ENCODE peak calls at places on chromosomes 13 and 19, in five cellular contexts. S is left ventricle myocardium inferior, A is stomach, K is fibroblast of lung, J is B cell. U is an unnamed sample.

GRCh38 chr19:50703915-50704548 is 15.6 kb downstream of the SHANK1 start:
- DNase-seq in K (no peak), A (no peak), J (no peak), S (no peak), U (no peak)

GRCh38 chr13:48977973-48978372 is 2.3 kb downstream of the FNDC3A start:
- DNase-seq in K (no peak), J (no peak), S (no peak), A (no peak), U (no peak)

GRCh38 chr19:10419200-10419645 is 1.1 kb upstream of the PDE4A start:
- DNase-seq in J (no peak), S (no peak), K (no peak), A (no peak), U (no peak)

GRCh38 chr19:41306394-41306793 is 3.6 kb upstream of the CCDC97 start:
- DNase-seq in A (no peak), J (no peak), S (no peak), K (no peak), U (no peak)

GRCh38 chr19:2555422-2556220 is 79.7 kb downstream of the GADD45B start:
- DNase-seq in J (no peak), S (peak), A (no peak), K (no peak), U (no peak)

GRCh38 chr13:27921421-27921960 is 1.7 kb downstream of the PDX1 start:
- DNase-seq in A (no peak), J (no peak), K (no peak), S (no peak), U (no peak)

GRCh38 chr13:80361883-80362327 is 21.0 kb upstream of the SPRY2 start:
- DNase-seq in A (no peak), K (no peak), J (no peak), S (no peak), U (no peak)

GRCh38 chr13:50410921-50411712 is 395.9 kb downstream of the KCNRG start:
- DNase-seq in K (peak), S (no peak), J (no peak), A (no peak), U (peak)

GRCh38 chr13:44240611-44241010 is 133.0 kb upstream of the SERP2 start:
- DNase-seq in A (no peak), J (no peak), K (no peak), S (no peak), U (no peak)

GRCh38 chr19:18456974-18457373 is 19.0 kb upstream of the ISYNA1 start:
- DNase-seq in K (no peak), A (no peak), S (peak), J (no peak), U (no peak)

GRCh38 chr19:17767559-17767958 is 16.3 kb downstream of the FCHO1 start:
- DNase-seq in K (no peak), A (no peak), J (no peak), S (no peak), U (no peak)

GRCh38 chr19:56808717-56809392 is 31.7 kb downstream of the PEG3 start:
- DNase-seq in A (no peak), J (no peak), K (no peak), S (no peak), U (no peak)

GRCh38 chr13:33045829-33046592 is 29.8 kb downstream of the KL start:
- DNase-seq in J (no peak), K (no peak), A (no peak), S (no peak), U (no peak)

GRCh38 chr13:113034451-113035208 is 65.6 kb downstream of the MCF2L start:
- DNase-seq in S (no peak), K (peak), J (no peak), A (peak), U (no peak)

GRCh38 chr13:109645831-109646230 is 140.6 kb downstream of the IRS2 start:
- DNase-seq in S (no peak), A (no peak), K (no peak), J (no peak), U (no peak)

GRCh38 chr19:18879579-18880373 is 16.2 kb downstream of the CERS1 start:
- DNase-seq in K (no peak), A (peak), S (no peak), J (no peak), U (no peak)

GRCh38 chr13:38602261-38602660 is 84.6 kb upstream of the FREM2 start:
- DNase-seq in A (no peak), S (no peak), K (no peak), J (no peak), U (no peak)

GRCh38 chr13:107211073-107211472 is 643.1 kb upstream of the ARGLU1 start:
- DNase-seq in A (peak), S (peak), K (peak), J (no peak), U (peak)

GRCh38 chr13:34254366-34254765 is 436.4 kb downstream of the RFC3 start:
- DNase-seq in A (no peak), J (no peak), K (no peak), S (no peak), U (no peak)

GRCh38 chr19:28532765-28533341 is 680.1 kb downstream of the UQCRFS1 start:
- DNase-seq in A (no peak), S (no peak), K (no peak), J (no peak), U (no peak)

GRCh38 chr19:4052114-4052992 is 14.3 kb downstream of the ZBTB7A start:
- DNase-seq in S (no peak), A (peak), J (no peak), K (peak), U (no peak)

GRCh38 chr13:51674276-51674675 is 90.0 kb downstream of the WDFY2 start:
- DNase-seq in K (no peak), S (no peak), J (no peak), A (peak), U (no peak)

GRCh38 chr13:50400930-50401553 is 385.8 kb downstream of the KCNRG start:
- DNase-seq in A (no peak), J (no peak), K (peak), S (no peak), U (peak)

GRCh38 chr13:114078501-114079451 is 53.6 kb downstream of the RASA3 start:
- DNase-seq in A (peak), J (no peak), S (peak), K (peak), U (no peak)

GRCh38 chr19:48292798-48293197 is 22.9 kb downstream of the ZNF114 start:
- DNase-seq in A (no peak), S (no peak), K (peak), J (no peak), U (no peak)

GRCh38 chr13:29693297-29693945 is 97.9 kb upstream of the SLC7A1 start:
- DNase-seq in J (no peak), K (no peak), A (peak), S (no peak), U (no peak)

GRCh38 chr13:32443111-32443510 is 15.2 kb upstream of the N4BP2L1 start:
- DNase-seq in S (no peak), A (no peak), J (peak), K (peak), U (no peak)

GRCh38 chr19:1382250-1382649 is 1.5 kb upstream of the NDUFS7 start:
- DNase-seq in J (no peak), K (no peak), A (no peak), S (no peak), U (no peak)

GRCh38 chr13:28077231-28077630 is 23.1 kb downstream of the FLT3 start:
- DNase-seq in K (no peak), J (no peak), S (no peak), A (no peak), U (no peak)

GRCh38 chr13:19589312-19589711 is 28.0 kb upstream of the TPTE2 start:
- DNase-seq in K (no peak), A (no peak), J (no peak), S (no peak), U (no peak)
- TF ChIP-seq CTCF in K (no peak), A (no peak), J (no peak), S (no peak), U (no peak)

GRCh38 chr13:74683411-74683810 is 549.2 kb upstream of the KLF12 start:
- DNase-seq in K (no peak), J (no peak), S (no peak), A (no peak), U (no peak)
- TF ChIP-seq CTCF in K (no peak), J (no peak), S (no peak), A (no peak), U (peak)

GRCh38 chr19:44943801-44944249 is 1.8 kb downstream of the APOC4 start:
- DNase-seq in J (peak), A (peak), K (no peak), S (peak), U (no peak)
- TF ChIP-seq CTCF in J (no peak), A (no peak), K (no peak), S (no peak), U (no peak)

DNA sequence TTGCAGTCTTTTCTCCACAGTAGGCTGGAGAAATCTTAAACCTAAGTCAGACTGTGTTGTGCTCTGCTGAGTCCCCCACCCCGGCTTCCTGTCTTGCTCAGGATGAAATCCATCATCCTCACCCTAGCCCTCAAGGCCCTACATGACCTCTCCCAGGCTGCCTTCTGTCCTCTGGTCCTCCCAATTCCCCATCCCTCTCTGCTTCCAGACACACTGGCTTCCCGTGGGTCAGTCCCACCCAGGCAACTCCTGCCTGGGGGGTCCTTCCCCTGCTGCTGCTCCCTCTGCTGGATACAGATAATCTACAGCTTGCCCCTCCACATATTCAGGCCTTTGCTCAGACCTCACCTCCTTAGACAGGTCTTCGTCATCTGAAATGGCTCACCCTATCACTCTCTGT is 18.4 kb upstream of the CBY2 start:
- DNase-seq in A (no peak), S (no peak), K (no peak), J (no peak), U (no peak)
- TF ChIP-seq CTCF in A (no peak), S (no peak), K (no peak), J (no peak), U (no peak)

GRCh38 chr19:29745253-29745652 is 30.2 kb upstream of the C19orf12 start:
- DNase-seq in J (no peak), A (no peak), K (no peak), S (no peak), U (no peak)
- TF ChIP-seq CTCF in J (no peak), A (no peak), K (no peak), S (peak), U (peak)

GRCh38 chr13:95656386-95657015 is 12.0 kb upstream of the DZIP1 start:
- DNase-seq in A (no peak), S (no peak), K (no peak), J (no peak), U (no peak)

GRCh38 chr13:95659500-95659899 is 15.0 kb upstream of the DZIP1 start:
- DNase-seq in S (no peak), A (no peak), K (no peak), J (no peak), U (no peak)

DNA sequence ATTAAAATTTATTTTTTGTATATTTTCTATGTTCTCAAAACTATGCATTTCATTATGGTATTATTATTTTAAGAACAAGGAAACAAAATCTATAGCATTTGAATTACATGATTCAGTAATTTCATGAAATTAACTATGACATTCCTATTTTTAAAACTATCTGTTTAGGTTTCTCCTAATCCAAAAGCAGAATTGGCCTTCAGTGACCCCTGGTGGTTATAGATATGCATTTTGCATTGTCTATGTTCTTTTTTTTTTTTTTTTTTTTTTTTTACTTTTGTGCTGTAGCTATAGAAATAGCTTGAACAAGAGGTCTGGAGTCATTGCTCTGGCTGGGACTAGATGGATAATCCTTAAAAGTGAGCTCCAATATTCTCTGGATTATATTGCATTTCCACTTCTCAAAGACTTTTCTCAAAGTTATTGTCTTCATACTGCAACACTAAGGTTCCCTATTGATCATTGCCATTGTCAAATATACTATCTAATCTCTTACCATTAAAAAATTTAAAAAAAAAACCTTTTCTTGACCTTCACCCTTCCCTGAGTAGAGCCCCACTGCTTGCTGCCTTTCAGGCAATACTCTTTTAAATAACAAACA is 15.9 kb upstream of the DNAJC3 start:
- DNase-seq in S (no peak), K (peak), J (no peak), A (no peak), U (no peak)
- TF ChIP-seq CTCF in S (peak), K (peak), J (peak), A (no peak), U (peak)

GRCh38 chr19:35115538-35115951 is at the start of gene FXYD3:
- DNase-seq in S (no peak), A (peak), K (no peak), J (no peak), U (no peak)

GRCh38 chr19:35116085-35116801 is 620 bp downstream of the FXYD3 start:
- DNase-seq in A (peak), K (no peak), S (no peak), J (no peak), U (no peak)

GRCh38 chr19:35110974-35111373 is 4.6 kb upstream of the FXYD3 start:
- DNase-seq in K (no peak), J (no peak), S (no peak), A (no peak), U (no peak)

GRCh38 chr19:35114656-35115537 is 726 bp upstream of the FXYD3 start:
- DNase-seq in A (peak), J (peak), K (peak), S (peak), U (no peak)

GRCh38 chr19:35112995-35113693 is 2.5 kb upstream of the FXYD3 start:
- DNase-seq in A (no peak), S (no peak), J (no peak), K (no peak), U (no peak)
- TF ChIP-seq CTCF in A (no peak), S (no peak), J (no peak), K (no peak), U (no peak)

GRCh38 chr13:106083620-106084350 is 451.7 kb downstream of the EFNB2 start:
- DNase-seq in K (peak), S (no peak), J (no peak), A (peak), U (no peak)
- TF ChIP-seq CTCF in K (peak), S (peak), J (no peak), A (no peak), U (peak)

GRCh38 chr19:55537741-55538111 is 793 bp upstream of the SBK2 start:
- DNase-seq in K (no peak), J (no peak), S (no peak), A (no peak), U (no peak)

GRCh38 chr19:55536366-55536765 is 567 bp downstream of the SBK2 start:
- DNase-seq in S (no peak), A (no peak), K (no peak), J (no peak), U (no peak)

GRCh38 chr19:55535579-55536350 is 1.2 kb downstream of the SBK2 start:
- DNase-seq in A (no peak), J (no peak), K (no peak), S (no peak), U (no peak)

GRCh38 chr19:55538132-55538531 is 1.2 kb upstream of the SBK2 start:
- DNase-seq in J (no peak), A (no peak), K (no peak), S (no peak), U (no peak)

DNA sequence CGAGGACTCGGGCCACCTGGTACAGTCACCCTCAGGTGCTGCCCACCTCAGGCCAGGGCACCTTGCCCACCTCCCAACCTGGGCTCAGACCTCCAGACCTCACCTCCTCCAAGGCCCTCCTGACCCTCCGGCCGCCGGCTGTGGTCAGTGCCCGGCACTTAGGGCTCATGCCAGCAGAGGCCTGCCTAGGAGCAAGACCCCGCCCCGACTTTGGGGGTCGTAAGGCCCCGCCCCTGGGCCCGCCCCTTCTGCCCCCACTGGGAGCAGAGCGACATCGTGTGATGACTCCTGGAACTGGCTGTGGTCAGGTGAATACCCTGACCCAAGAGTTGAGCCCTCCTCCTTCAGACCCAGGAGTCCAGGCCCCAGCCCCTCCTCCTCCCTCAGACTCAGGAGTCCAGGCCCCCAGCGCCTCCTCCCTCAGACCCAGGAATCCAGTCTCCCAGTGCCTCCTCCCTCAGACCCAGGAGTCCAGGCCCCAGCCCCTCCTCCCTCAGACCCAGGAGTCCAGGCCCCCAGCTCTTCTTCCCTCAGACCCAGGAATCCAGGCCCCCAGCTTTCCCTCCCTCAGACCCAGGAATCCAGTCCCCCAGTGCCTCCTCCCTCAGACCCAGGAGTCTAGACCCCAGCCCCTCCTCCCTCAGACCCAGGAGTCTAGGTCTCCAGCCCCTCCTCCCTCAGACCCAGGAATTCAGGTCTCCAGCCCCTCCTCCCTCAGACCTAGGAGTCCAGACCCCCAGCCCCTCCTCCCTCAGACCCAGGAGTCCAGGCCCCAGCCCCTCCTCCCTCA is at the start of gene SBK2:
- DNase-seq in S (no peak), J (no peak), A (no peak), K (no peak), U (no peak)
- TF ChIP-seq CTCF in S (peak), J (no peak), A (no peak), K (no peak), U (peak)

U was measured in AG09309.